ENCODE peak calls at places on chromosomes 4 and X, in nine cellular contexts. L, W, K, F, Q, G, I, P and B are unnamed samples. For H3K36me3, the result is how much of the 10 kb centered on the place peaks cover.

GRCh38 chrX:39416547-39417262 is 615.4 kb downstream of the MID1IP1 start:
- DNase-seq in P (no peak), L (no peak), I (no peak), Q (no peak), K (no peak), F (no peak), G (no peak), W (no peak), B (no peak)

GRCh38 chr4:124151031-124151430 is 561.5 kb downstream of the ANKRD50 start:
- DNase-seq in P (no peak), F (no peak), W (no peak), L (no peak), Q (no peak), I (no peak), K (no peak), G (no peak), B (no peak)

GRCh38 chrX:4550018-4550417 is 836.6 kb upstream of the PRKX start:
- DNase-seq in W (no peak), L (no peak), P (no peak), G (no peak), F (no peak), K (no peak), Q (no peak), I (no peak), B (no peak)

GRCh38 chr4:152684587-152684986 is 4.8 kb upstream of the TMEM154 start:
- DNase-seq in L (no peak), G (no peak), F (no peak), Q (no peak), K (no peak), P (no peak), W (no peak), I (no peak), B (no peak)

GRCh38 chrX:19554786-19555185 is 39.5 kb upstream of the MAP3K15 start:
- DNase-seq in K (no peak), L (no peak), I (no peak), W (peak), Q (no peak), F (no peak), P (no peak), G (no peak), B (no peak)

GRCh38 chr4:44046491-44046890 is 402.1 kb downstream of the KCTD8 start:
- DNase-seq in Q (no peak), G (no peak), P (no peak), W (no peak), L (no peak), I (no peak), K (no peak), F (no peak), B (no peak)

GRCh38 chr4:156909010-156909409 is 62.6 kb downstream of the PDGFC start:
- DNase-seq in K (no peak), G (no peak), P (no peak), L (no peak), I (no peak), F (no peak), Q (no peak), W (no peak), B (no peak)

GRCh38 chr4:173057442-173057841 is 111.2 kb upstream of the GALNT7 start:
- DNase-seq in W (peak), P (no peak), K (no peak), F (no peak), I (no peak), G (no peak), Q (no peak), L (no peak), B (no peak)

GRCh38 chrX:29852767-29853166 is 362.6 kb upstream of the MAGEB2 start:
- DNase-seq in G (no peak), L (no peak), K (no peak), I (no peak), P (no peak), Q (no peak), W (peak), F (no peak), B (no peak)

GRCh38 chr4:15001248-15001824 is 945 bp upstream of the CPEB2 start:
- DNase-seq in P (peak), K (no peak), W (peak), F (peak), L (peak), I (peak), Q (peak), G (peak), B (peak)

GRCh38 chrX:46381630-46382029 is 163.6 kb downstream of the ZNF674 start:
- DNase-seq in L (no peak), I (peak), P (no peak), F (no peak), Q (no peak), W (peak), G (no peak), K (no peak), B (no peak)

GRCh38 chr4:108834787-108835384 is 72.0 kb upstream of the ETNPPL start:
- DNase-seq in Q (no peak), F (no peak), W (peak), I (no peak), K (no peak), P (no peak), L (no peak), G (no peak), B (no peak)

GRCh38 chr4:183071222-183071621 is 27.8 kb upstream of the WWC2 start:
- DNase-seq in Q (no peak), K (no peak), P (no peak), I (no peak), F (no peak), G (no peak), W (no peak), L (no peak), B (no peak)

GRCh38 chr4:41177016-41177415 is 37.3 kb downstream of the APBB2 start:
- DNase-seq in I (no peak), F (no peak), Q (no peak), K (no peak), W (peak), P (no peak), G (no peak), L (no peak), B (no peak)

GRCh38 chr4:178450614-178451013 is 1008.4 kb upstream of the AGA start:
- DNase-seq in Q (no peak), W (no peak), P (no peak), F (no peak), K (no peak), L (no peak), I (no peak), G (no peak), B (no peak)

GRCh38 chrX:136814847-136815634 is 34.3 kb upstream of the ARHGEF6 start:
- DNase-seq in W (no peak), P (no peak), G (no peak), K (no peak), Q (no peak), F (no peak), I (no peak), L (no peak), B (no peak)

GRCh38 chr4:84481879-84482245 is 17.2 kb downstream of the NKX6-1 start:
- DNase-seq in L (no peak), F (no peak), G (no peak), K (no peak), Q (no peak), W (no peak), P (no peak), I (no peak), B (no peak)

GRCh38 chr4:149371021-149371420 is 444.6 kb downstream of the IQCM start:
- DNase-seq in I (peak), G (no peak), K (peak), W (peak), Q (no peak), P (peak), L (no peak), F (no peak), B (no peak)

GRCh38 chr4:17276821-17277220 is 235.1 kb downstream of the QDPR start:
- DNase-seq in L (peak), P (no peak), I (no peak), F (peak), K (no peak), G (no peak), Q (no peak), W (peak), B (no peak)

GRCh38 chr4:80197601-80198444 is 520 bp downstream of the PRDM8 start:
- DNase-seq in W (no peak), P (no peak), L (peak), K (no peak), G (no peak), I (no peak), F (no peak), Q (no peak), B (no peak)

GRCh38 chr4:68865178-68865638 is 49.4 kb downstream of the UGT2B10 start:
- DNase-seq in W (no peak), G (no peak), I (no peak), K (no peak), F (no peak), Q (no peak), P (no peak), L (no peak), B (no peak)

GRCh38 chrX:107731831-107732502 is 43.6 kb downstream of the TSC22D3 start:
- DNase-seq in I (peak), K (no peak), L (peak), F (peak), W (peak), P (peak), G (peak), Q (peak), B (peak)

GRCh38 chr4:107050525-107051135 is 14.5 kb upstream of the DKK2 start:
- DNase-seq in F (no peak), P (no peak), K (no peak), W (peak), G (no peak), L (no peak), I (no peak), Q (no peak), B (no peak)

GRCh38 chr4:148790691-148791090 is 348.5 kb upstream of the NR3C2 start:
- DNase-seq in I (no peak), G (no peak), F (no peak), L (no peak), Q (no peak), W (peak), K (no peak), P (no peak), B (no peak)

GRCh38 chr4:102392033-102392744 is 46.9 kb upstream of the SLC39A8 start:
- DNase-seq in W (no peak), K (no peak), Q (no peak), I (no peak), P (no peak), L (no peak), F (no peak), G (no peak), B (no peak)

GRCh38 chr4:48698029-48698901 is 81.8 kb downstream of the FRYL start:
- DNase-seq in L (no peak), G (peak), F (peak), K (no peak), Q (peak), P (peak), I (peak), W (peak), B (no peak)

GRCh38 chr4:6907658-6908191 is 1.9 kb upstream of the TBC1D14 start:
- DNase-seq in W (no peak), F (no peak), K (no peak), G (peak), L (peak), I (peak), P (no peak), Q (peak), B (no peak)

GRCh38 chr4:94882756-94883155 is 125.0 kb downstream of the BMPR1B start:
- DNase-seq in K (no peak), G (no peak), L (no peak), W (no peak), P (no peak), F (no peak), I (no peak), Q (no peak), B (no peak)

GRCh38 chr4:118338981-118339765 is 13.6 kb downstream of the PRSS12 start:
- DNase-seq in F (no peak), G (no peak), Q (no peak), I (no peak), L (no peak), P (no peak), K (no peak), W (peak), B (no peak)

GRCh38 chrX:103520391-103520790 is 1.1 kb upstream of the RAB40A start:
- DNase-seq in F (no peak), W (peak), L (no peak), G (no peak), K (no peak), I (no peak), P (no peak), Q (no peak), B (no peak)

GRCh38 chr4:2268357-2269205 is 6.7 kb upstream of the MXD4 start:
- DNase-seq in K (no peak), I (no peak), Q (no peak), W (no peak), F (no peak), L (no peak), P (no peak), G (no peak), B (no peak)

GRCh38 chr4:152935138-152935537 is 985 bp upstream of the FHDC1 start:
- DNase-seq in G (no peak), Q (peak), P (no peak), W (no peak), I (peak), F (no peak), K (no peak), L (no peak), B (no peak)

GRCh38 chrX:74232859-74233258 is 71.1 kb upstream of the ZCCHC13 start:
- DNase-seq in Q (no peak), F (no peak), G (no peak), I (no peak), P (no peak), W (peak), K (no peak), L (no peak), B (no peak)

GRCh38 chrX:40511258-40511657 is 69.5 kb upstream of the ATP6AP2 start:
- DNase-seq in F (no peak), I (no peak), Q (no peak), G (no peak), W (no peak), P (no peak), K (no peak), L (no peak), B (no peak)

GRCh38 chr4:186593587-186593973 is 38.2 kb upstream of the MTNR1A start:
- DNase-seq in Q (no peak), P (no peak), W (no peak), G (no peak), I (no peak), L (no peak), F (no peak), K (no peak), B (no peak)
- H3K36me3 ChIP-seq in Q (half or more), P (under half), W (half or more), G (half or more), I (under half), L (under half), F (under half), K (half or more), B (under half)

GRCh38 chrX:53088136-53088974 is 5.6 kb upstream of the KANTR start:
- DNase-seq in I (peak), K (no peak), W (peak), P (peak), G (peak), L (peak), F (peak), Q (peak), B (no peak)
- TF ChIP-seq POLR2A in I (peak), K (peak), W (peak), P (peak), G (no peak), L (peak), F (peak), Q (peak), B (no peak)

DNA sequence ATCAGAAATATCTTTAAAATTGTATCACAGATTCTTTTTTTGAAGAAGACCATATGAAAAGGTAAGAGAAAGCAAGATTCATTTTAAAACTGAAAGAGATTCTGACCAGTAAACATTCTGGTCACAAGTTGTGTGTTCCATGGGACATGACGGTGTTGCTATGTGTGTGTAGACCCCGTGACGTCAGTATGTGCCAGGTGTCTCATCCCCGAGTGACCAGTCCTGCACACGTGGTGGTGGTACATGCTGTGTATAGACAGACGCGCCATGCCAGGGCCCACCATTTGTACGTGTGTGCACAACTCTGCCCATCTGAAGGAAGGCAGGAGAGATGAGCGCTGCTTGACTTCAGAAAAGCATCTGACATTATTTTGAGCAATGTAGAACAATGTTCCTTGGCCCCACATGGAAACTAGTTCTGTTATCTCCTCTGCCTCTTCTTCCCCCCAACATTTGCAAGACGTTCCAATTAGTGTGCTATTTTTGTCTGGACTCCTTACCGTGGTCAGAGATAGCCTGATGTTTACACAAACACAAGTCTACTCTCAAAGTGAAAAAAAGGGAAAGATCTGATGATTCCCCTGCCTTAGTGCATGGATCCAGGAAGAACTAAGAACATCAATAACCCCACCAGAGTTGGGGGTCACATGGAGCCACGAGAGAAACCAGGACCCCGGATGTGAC is 51.2 kb downstream of the IRF2 start:
- DNase-seq in W (no peak), F (no peak), L (no peak), P (no peak), I (peak), Q (no peak), G (no peak), K (no peak), B (no peak)
- H3K36me3 ChIP-seq in W (under half), F (under half), L (under half), P (under half), I (under half), Q (half or more), G (under half), K (under half), B (under half)

GRCh38 chr4:76896731-76897521 is 1.0 kb downstream of the SOWAHB start:
- DNase-seq in L (peak), P (no peak), W (peak), Q (peak), K (no peak), F (no peak), G (no peak), I (peak), B (no peak)
- TF ChIP-seq POLR2A in L (no peak), P (no peak), W (no peak), Q (no peak), K (no peak), F (no peak), G (no peak), I (no peak), B (no peak)

GRCh38 chr4:99887837-99888236 is 6.4 kb downstream of the LAMTOR3 start:
- DNase-seq in I (no peak), G (no peak), K (no peak), P (no peak), W (peak), Q (no peak), F (no peak), L (no peak), B (no peak)
- H3K36me3 ChIP-seq in I (under half), G (under half), K (under half), P (under half), W (under half), Q (half or more), F (under half), L (under half), B (under half)

GRCh38 chrX:153599192-153600031 is 473 bp upstream of the CCNQ start:
- DNase-seq in G (peak), P (peak), K (no peak), Q (peak), I (peak), W (peak), F (peak), L (peak), B (no peak)
- TF ChIP-seq POLR2A in G (no peak), P (no peak), K (no peak), Q (no peak), I (no peak), W (no peak), F (peak), L (no peak), B (no peak)

GRCh38 chrX:49177338-49177833 is 5.7 kb downstream of the PLP2 start:
- DNase-seq in Q (no peak), I (no peak), W (no peak), F (no peak), G (no peak), K (no peak), P (no peak), L (no peak), B (no peak)
- H3K36me3 ChIP-seq in Q (half or more), I (under half), W (under half), F (under half), G (under half), K (under half), P (under half), L (under half), B (half or more)

GRCh38 chr4:337143-337931 is at the start of gene ZNF141:
- DNase-seq in W (peak), G (peak), L (peak), K (peak), F (peak), P (peak), I (peak), Q (peak), B (peak)
- TF ChIP-seq POLR2A in W (peak), G (peak), L (peak), K (peak), F (peak), P (peak), I (peak), Q (peak), B (no peak)

DNA sequence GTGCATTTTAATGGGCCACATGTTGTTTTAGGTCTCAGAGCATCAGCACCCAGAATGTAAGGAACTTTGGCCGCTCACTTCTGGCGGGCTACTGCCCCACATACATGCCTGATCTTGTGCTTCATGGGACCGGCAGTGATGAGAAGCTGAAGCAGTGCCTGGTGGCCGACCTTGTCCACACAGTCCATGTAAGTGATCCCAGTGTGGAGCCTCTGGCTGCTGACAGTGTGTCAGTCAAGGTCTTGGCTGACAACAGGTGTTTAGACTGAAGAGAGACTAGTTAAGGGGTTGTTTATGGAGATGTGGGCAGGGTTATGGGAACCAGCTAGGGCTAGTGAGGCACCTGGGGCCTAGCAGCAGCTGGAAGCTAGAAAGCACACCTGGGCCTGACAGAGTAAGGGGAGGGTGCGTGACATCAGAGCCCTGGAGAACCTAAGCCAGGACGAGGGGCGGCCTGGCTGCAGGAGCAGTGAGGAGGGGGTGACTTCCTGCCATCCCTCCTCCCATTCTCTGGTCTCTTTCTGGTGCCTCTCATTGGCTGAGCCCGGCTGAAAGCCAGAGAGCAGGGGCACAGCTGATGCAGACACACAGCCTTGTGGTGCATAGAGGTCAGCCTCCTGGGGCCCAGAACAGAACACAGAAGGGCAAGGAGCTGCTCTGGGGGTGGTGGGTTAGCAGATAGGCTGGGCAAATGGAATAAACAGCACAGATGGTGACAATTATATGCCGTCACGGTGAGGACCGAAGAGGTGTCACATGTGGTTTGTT is 101.6 kb downstream of the FNIP2 start:
- DNase-seq in L (peak), G (no peak), P (no peak), K (peak), W (no peak), F (no peak), I (no peak), Q (no peak), B (no peak)
- H3K36me3 ChIP-seq in L (under half), G (under half), P (under half), K (under half), W (under half), F (under half), I (under half), Q (half or more), B (under half)